ENCODE peak calls at places on chromosomes 1 and 21, in five cellular contexts. T is activated CD4-positive, alpha-beta memory T cell treated with anti-CD3 and anti-CD28 coated beads, Interleukin-2, amount 10 ng/mL, durations not matched to agents 7 days and 5 days; W is PC-3; G is stimulated activated CD4-positive, alpha-beta T cell treated with anti-CD3 and anti-CD28 coated beads, Interleukin-4, amount 100 ng/mL, for 48 hours; J is AG20443. E is an unnamed sample.

GRCh38 chr1:180002437-180002836 is 47.8 kb downstream of the CEP350 start:
- DNase-seq in W (no peak), T (no peak), G (no peak), J (no peak), E (no peak)

GRCh38 chr1:184285401-184286087 is 101.3 kb upstream of the C1orf21 start:
- DNase-seq in T (no peak), W (no peak), J (no peak), G (no peak), E (no peak)

GRCh38 chr1:191943684-191944083 is 214.6 kb upstream of the RGS18 start:
- DNase-seq in W (no peak), G (no peak), T (no peak), J (no peak), E (no peak)

GRCh38 chr1:160560045-160560724 is 19.1 kb downstream of the CD84 start:
- DNase-seq in W (no peak), T (no peak), G (no peak), J (no peak), E (no peak)

GRCh38 chr1:228378453-228379164 is 28.0 kb downstream of the TRIM11 start:
- DNase-seq in W (peak; percentile 62), T (peak; percentile 70), G (peak; percentile 59), J (peak; percentile 90), E (peak; percentile 57)

GRCh38 chr1:62057631-62058290 is 136.9 kb upstream of the L1TD1 start:
- DNase-seq in G (no peak), W (no peak), J (no peak), T (no peak), E (no peak)

GRCh38 chr1:212630159-212630900 is 21.8 kb downstream of the ATF3 start:
- DNase-seq in W (peak; percentile 77), J (peak; percentile 87), T (peak; percentile 65), G (peak; percentile 44), E (peak; percentile 8)

GRCh38 chr21:34944015-34944755 is 104.9 kb downstream of the RUNX1 start:
- DNase-seq in W (no peak), G (no peak), J (no peak), T (no peak), E (no peak)

GRCh38 chr1:14955402-14955801 is 198.1 kb upstream of the TMEM51 start:
- DNase-seq in T (no peak), W (peak; percentile 29), J (no peak), G (no peak), E (no peak)

GRCh38 chr1:1082239-1083180 is 8.4 kb upstream of the RNF223 start:
- DNase-seq in J (no peak), G (no peak), W (no peak), T (no peak), E (no peak)

GRCh38 chr1:213474054-213474453 is 423.0 kb downstream of the RPS6KC1 start:
- DNase-seq in J (no peak), G (no peak), T (no peak), W (no peak), E (peak; percentile 1)

GRCh38 chr1:24360681-24361080 is 41.5 kb downstream of the GRHL3 start:
- DNase-seq in J (no peak), G (no peak), W (no peak), T (no peak), E (no peak)

GRCh38 chr1:39988618-39989343 is 33.8 kb downstream of the MFSD2A start:
- DNase-seq in G (no peak), W (peak; percentile 82), J (no peak), T (no peak), E (no peak)

GRCh38 chr1:182634306-182635072 is 30.3 kb upstream of the RGS16 start:
- DNase-seq in G (no peak), T (no peak), J (no peak), W (no peak), E (no peak)

GRCh38 chr1:21641967-21642366 is 27.2 kb downstream of the RAP1GAP start:
- DNase-seq in J (no peak), W (no peak), G (no peak), T (no peak), E (no peak)

GRCh38 chr1:119298687-119299086 is 69.9 kb upstream of the HAO2 start:
- DNase-seq in W (peak; percentile 77), T (no peak), J (no peak), G (no peak), E (peak; percentile 79)

GRCh38 chr1:119565131-119565772 is 58.2 kb downstream of the HSD3B1 start:
- DNase-seq in J (no peak), G (no peak), W (peak; percentile 72), T (no peak), E (no peak)

GRCh38 chr1:206834711-206835110 is 30.7 kb upstream of the IL20 start:
- DNase-seq in J (peak; percentile 51), G (no peak), W (no peak), T (no peak), E (no peak)

GRCh38 chr1:240831922-240832321 is 220.0 kb upstream of the GREM2 start:
- DNase-seq in T (no peak), G (no peak), J (no peak), W (peak; percentile 36), E (no peak)

GRCh38 chr1:224736619-224737352 is 120.7 kb downstream of the CNIH3 start:
- DNase-seq in G (no peak), J (peak; percentile 89), W (no peak), T (no peak), E (no peak)

GRCh38 chr1:230351516-230351915 is 74.6 kb downstream of the PGBD5 start:
- DNase-seq in T (no peak), J (no peak), G (no peak), W (no peak), E (no peak)

GRCh38 chr1:203148579-203148978 is 21.1 kb downstream of the ADORA1 start:
- DNase-seq in W (no peak), J (no peak), G (no peak), T (no peak), E (no peak)

GRCh38 chr21:17343055-17343454 is 169.8 kb upstream of the CXADR start:
- DNase-seq in W (peak; percentile 17), J (no peak), T (no peak), G (no peak), E (no peak)

GRCh38 chr1:58809327-58810040 is 25.6 kb upstream of the JUN start:
- DNase-seq in T (no peak), W (no peak), J (peak; percentile 53), G (no peak), E (no peak)

GRCh38 chr21:32958288-32958992 is 67.3 kb upstream of the OLIG2 start:
- DNase-seq in T (no peak), G (no peak), W (peak; percentile 55), J (no peak), E (no peak)

GRCh38 chr21:27802816-27803475 is 836.1 kb upstream of the ADAMTS5 start:
- DNase-seq in W (peak; percentile 70), J (peak; percentile 64), T (peak; percentile 18), G (peak; percentile 1), E (peak; percentile 6)

GRCh38 chr1:3560199-3560955 is 50.9 kb downstream of the MEGF6 start:
- DNase-seq in G (no peak), T (no peak), J (no peak), W (no peak), E (no peak)

GRCh38 chr1:98369463-98369862 is 292.1 kb upstream of the SNX7 start:
- DNase-seq in J (no peak), G (no peak), T (no peak), W (no peak), E (no peak)

GRCh38 chr1:41485605-41486004 is 1.1 kb upstream of the EDN2 start:
- DNase-seq in G (no peak), J (peak; percentile 61), W (peak; percentile 45), T (no peak), E (no peak)

GRCh38 chr1:109498161-109498801 is 4.4 kb downstream of the CYB561D1 start:
- DNase-seq in T (no peak), W (peak; percentile 28), J (peak; percentile 43), G (no peak), E (peak; percentile 30)

GRCh38 chr21:31922881-31923280 is 50.1 kb downstream of the HUNK start:
- DNase-seq in J (no peak), T (no peak), W (no peak), G (no peak), E (no peak)

GRCh38 chr1:155940993-155941844 is at the start of gene RXFP4:
- DNase-seq in T (no peak), G (no peak), J (no peak), W (peak; percentile 51), E (no peak)

GRCh38 chr1:202624781-202625108 is 85.5 kb downstream of the SYT2 start:
- DNase-seq in T (no peak), J (peak; percentile 18), G (no peak), W (no peak), E (no peak)